ENCODE peak calls at places on chromosomes 1 and 21, in four cellular contexts. I is A549, H is stomach, S is right atrium auricular region. E is an unnamed sample.
A peak's percentile ranks its signal among the peaks of the same experiment; 100 is the strongest.

GRCh38 chr1:229894535-229894934 is 172.5 kb upstream of the GALNT2 start:
- DNase-seq in S (no peak), H (no peak), I (no peak), E (no peak)

GRCh38 chr1:36115931-36116330 is 9.1 kb downstream of the COL8A2 start:
- DNase-seq in H (no peak), S (no peak), I (no peak), E (no peak)

GRCh38 chr1:39977202-39977601 is 22.3 kb downstream of the MFSD2A start:
- DNase-seq in H (no peak), I (no peak), S (no peak), E (no peak)

GRCh38 chr1:211947396-211948295 is 87.7 kb downstream of the INTS7 start:
- DNase-seq in I (no peak), S (no peak), H (no peak), E (no peak)

GRCh38 chr1:32540589-32540988 is 1.4 kb downstream of the ZBTB8A start:
- DNase-seq in I (no peak), H (no peak), S (no peak), E (no peak)

GRCh38 chr1:90707363-90707710 is 9.8 kb downstream of the BARHL2 start:
- DNase-seq in H (peak; percentile 46), I (peak; percentile 40), S (no peak), E (no peak)

GRCh38 chr1:9755441-9755995 is 68.2 kb downstream of the CLSTN1 start:
- DNase-seq in H (no peak), S (no peak), I (no peak), E (no peak)

GRCh38 chr1:24912359-24913273 is 17.5 kb downstream of the RUNX3 start:
- DNase-seq in H (no peak), S (no peak), I (no peak), E (no peak)

GRCh38 chr1:169059391-169059790 is 47.1 kb upstream of the ATP1B1 start:
- DNase-seq in I (no peak), S (no peak), H (no peak), E (no peak)

GRCh38 chr1:17877316-17877715 is 122.2 kb downstream of the ACTL8 start:
- DNase-seq in I (no peak), H (no peak), S (no peak), E (no peak)

GRCh38 chr1:34129630-34130029 is 35.4 kb downstream of the CSMD2 start:
- DNase-seq in I (no peak), S (peak; percentile 23), H (no peak), E (no peak)

GRCh38 chr1:226821719-226822085 is 48.7 kb upstream of the PSEN2 start:
- DNase-seq in I (no peak), S (no peak), H (no peak), E (no peak)

GRCh38 chr21:34613679-34614442 is 1.1 kb downstream of the RCAN1 start:
- DNase-seq in I (no peak), H (no peak), S (no peak), E (no peak)

GRCh38 chr1:92961896-92962752 is 862 bp upstream of the DIPK1A start:
- DNase-seq in H (peak; percentile 33), I (peak; percentile 17), S (no peak), E (no peak)

GRCh38 chr1:22600071-22600816 is 36.2 kb upstream of the C1QA start:
- DNase-seq in I (peak; percentile 18), S (no peak), H (no peak), E (no peak)

GRCh38 chr1:222096883-222097282 is 355.0 kb upstream of the DUSP10 start:
- DNase-seq in I (no peak), H (no peak), S (no peak), E (no peak)

GRCh38 chr1:27221098-27221497 is 13.3 kb upstream of the WDTC1 start:
- DNase-seq in S (no peak), I (no peak), H (no peak), E (no peak)

GRCh38 chr1:161073474-161074121 is 3.9 kb upstream of the ARHGAP30 start:
- DNase-seq in H (peak; percentile 41), S (no peak), I (no peak), E (no peak)

GRCh38 chr1:151924691-151925587 is 15.6 kb upstream of the THEM4 start:
- DNase-seq in S (no peak), I (no peak), H (no peak), E (no peak)

GRCh38 chr1:88433556-88433955 is 250.5 kb upstream of the PKN2 start:
- DNase-seq in H (no peak), I (no peak), S (no peak), E (no peak)

GRCh38 chr1:173190101-173190895 is 16.8 kb downstream of the TNFSF4 start:
- DNase-seq in H (peak; percentile 91), S (peak; percentile 87), I (peak; percentile 11), E (peak; percentile 58)

GRCh38 chr1:93692001-93692400 is 10.4 kb upstream of the BCAR3 start:
- DNase-seq in H (no peak), S (no peak), I (no peak), E (no peak)

GRCh38 chr1:25927541-25928265 is 21.5 kb upstream of the STMN1 start:
- DNase-seq in H (no peak), I (no peak), S (no peak), E (no peak)

GRCh38 chr21:26351661-26352060 is 181.1 kb upstream of the APP start:
- DNase-seq in H (no peak), S (no peak), I (no peak), E (no peak)

GRCh38 chr1:232655041-232655745 is 25.3 kb upstream of the SIPA1L2 start:
- DNase-seq in S (no peak), I (no peak), H (no peak), E (no peak)

GRCh38 chr21:45447821-45448220 is 42.9 kb downstream of the COL18A1 start:
- DNase-seq in H (no peak), I (no peak), S (no peak), E (no peak)

GRCh38 chr1:231800071-231800470 is 173.5 kb downstream of the DISC1 start:
- DNase-seq in H (no peak), I (no peak), S (no peak), E (no peak)

GRCh38 chr1:111725192-111725591 is 14.0 kb downstream of the INKA2 start:
- DNase-seq in S (peak; percentile 58), H (no peak), I (no peak), E (no peak)

GRCh38 chr1:183185941-183186490 is at the start of gene LAMC2:
- DNase-seq in I (peak; percentile 84), S (no peak), H (peak; percentile 66), E (no peak)

GRCh38 chr1:7940745-7941436 is at the start of gene TNFRSF9:
- DNase-seq in S (no peak), H (peak; percentile 29), I (peak; percentile 77), E (no peak)

GRCh38 chr1:246107516-246108277 is 399.4 kb downstream of the SMYD3 start:
- DNase-seq in S (no peak), H (no peak), I (no peak), E (peak; percentile 16)

GRCh38 chr1:36420409-36420808 is 22.7 kb upstream of the LSM10 start:
- DNase-seq in H (no peak), S (no peak), I (no peak), E (no peak)

GRCh38 chr1:160993544-160993943 is 27.4 kb downstream of the F11R start:
- DNase-seq in H (no peak), S (no peak), I (peak; percentile 25), E (peak; percentile 29)

GRCh38 chr1:41558761-41559171 is 74.3 kb upstream of the EDN2 start:
- DNase-seq in H (peak; percentile 30), S (no peak), I (no peak), E (peak; percentile 66)

GRCh38 chr1:81703352-81703735 is 97.4 kb upstream of the ADGRL2 start:
- DNase-seq in S (no peak), H (no peak), I (no peak), E (peak; percentile 67)

GRCh38 chr1:168091720-168092119 is 45.0 kb downstream of the GPR161 start:
- DNase-seq in H (no peak), I (no peak), S (no peak), E (no peak)

GRCh38 chr1:39509360-39510009 is 18.0 kb downstream of the BMP8A start:
- DNase-seq in I (no peak), S (no peak), H (no peak), E (peak; percentile 19)

GRCh38 chr1:1419812-1420653 is 1.0 kb downstream of the ANKRD65 start:
- DNase-seq in H (no peak), I (no peak), S (no peak), E (no peak)

GRCh38 chr1:1421147-1421906 is at the start of gene ANKRD65:
- DNase-seq in H (no peak), I (no peak), S (no peak), E (no peak)

GRCh38 chr1:1420654-1421134 is 382 bp downstream of the ANKRD65 start:
- DNase-seq in H (no peak), I (no peak), S (no peak), E (no peak)

GRCh38 chr1:1418464-1419362 is 2.4 kb downstream of the ANKRD65 start:
- DNase-seq in S (no peak), H (no peak), I (no peak), E (no peak)

GRCh38 chr1:1419363-1419811 is 1.7 kb downstream of the ANKRD65 start:
- DNase-seq in H (no peak), S (no peak), I (no peak), E (no peak)
- H3K4me3 ChIP-seq in H (peak overlapping the region; percentile 42), S (no peak overlapping the region), I (no peak overlapping the region), E (no peak overlapping the region)

GRCh38 chr1:175195281-175195680 is 2.7 kb upstream of the KIAA0040 start:
- DNase-seq in S (no peak), I (no peak), H (no peak), E (no peak)
- H3K4me3 ChIP-seq in S (no peak overlapping the region), I (no peak overlapping the region), H (no peak overlapping the region), E (no peak overlapping the region)

GRCh38 chr21:14526816-14527689 is 19.1 kb downstream of the SAMSN1 start:
- DNase-seq in S (no peak), I (no peak), H (no peak), E (no peak)
- H3K4me3 ChIP-seq in S (no peak overlapping the region), I (no peak overlapping the region), H (no peak overlapping the region), E (no peak overlapping the region)

GRCh38 chr1:66271904-66272254 is 262.1 kb upstream of the SGIP1 start:
- DNase-seq in S (peak; percentile 79), I (peak; percentile 25), H (no peak), E (no peak)
- H3K4me3 ChIP-seq in S (no peak overlapping the region), I (no peak overlapping the region), H (no peak overlapping the region), E (no peak overlapping the region)

DNA sequence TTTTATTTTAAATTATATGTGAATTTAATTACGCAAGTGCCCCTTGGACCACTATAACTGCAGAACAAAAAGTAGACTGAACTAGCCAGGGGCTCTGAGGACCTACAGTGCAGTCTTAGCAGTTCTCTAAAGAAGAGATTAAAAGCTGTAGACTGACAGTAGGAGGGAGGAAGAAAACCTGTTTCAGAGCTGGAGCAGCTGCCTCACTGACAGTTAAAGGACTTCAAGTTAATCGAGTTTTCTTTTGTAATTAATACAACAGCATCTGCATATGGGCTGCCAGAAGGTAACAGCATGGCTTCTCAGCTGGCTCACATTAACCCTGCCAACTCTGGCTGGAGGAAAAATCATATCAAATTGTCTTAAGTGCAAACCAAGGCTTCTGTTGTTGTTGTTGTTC is 19.9 kb downstream of the DSTYK start:
- DNase-seq in I (no peak), H (no peak), S (no peak), E (no peak)
- H3K4me3 ChIP-seq in I (no peak overlapping the region), H (no peak overlapping the region), S (no peak overlapping the region), E (no peak overlapping the region)

GRCh38 chr1:153749408-153750005 is 21.7 kb downstream of the INTS3 start:
- DNase-seq in S (peak; percentile 94), H (peak; percentile 89), I (peak; percentile 92), E (peak; percentile 34)
- H3K4me3 ChIP-seq in S (no peak overlapping the region), H (no peak overlapping the region), I (no peak overlapping the region), E (no peak overlapping the region)